ENCODE peak calls at places on chromosomes 2 and 18, in seven cellular contexts. Z, R, Y, E, X, U and O are unnamed samples.

GRCh38 chr2:12702661-12703121 is 14.0 kb upstream of the TRIB2 start:
- DNase-seq in Z (peak), R (no peak), U (peak), Y (peak), X (peak), E (no peak), O (no peak)

GRCh38 chr2:145431181-145431951 is 911.4 kb upstream of the ZEB2 start:
- DNase-seq in Z (no peak), Y (no peak), U (no peak), R (no peak), X (no peak), E (no peak), O (no peak)

GRCh38 chr2:101873543-101873942 is 118.2 kb upstream of the IL1R2 start:
- DNase-seq in Y (no peak), X (no peak), Z (no peak), R (no peak), U (peak), E (no peak), O (peak)

GRCh38 chr2:175815537-175815936 is 186.5 kb downstream of the LNPK start:
- DNase-seq in X (no peak), R (no peak), U (no peak), E (no peak), Y (peak), Z (peak), O (no peak)

GRCh38 chr18:60549338-60549960 is 176.9 kb upstream of the MC4R start:
- DNase-seq in Z (peak), R (peak), X (peak), Y (peak), U (peak), E (no peak), O (peak)

GRCh38 chr2:189442468-189442867 is 1.2 kb downstream of the WDR75 start:
- DNase-seq in X (no peak), E (no peak), Y (no peak), U (no peak), Z (no peak), R (no peak), O (no peak)

GRCh38 chr2:65427536-65427935 is 4.9 kb downstream of the SPRED2 start:
- DNase-seq in Z (no peak), Y (no peak), E (no peak), U (no peak), R (no peak), X (no peak), O (no peak)

GRCh38 chr2:105744909-105745853 is at the start of gene NCK2:
- DNase-seq in E (no peak), R (peak), X (no peak), Z (no peak), Y (no peak), U (peak), O (peak)

GRCh38 chr2:108970369-108970768 is 18.7 kb downstream of the EDAR start:
- DNase-seq in U (no peak), X (no peak), E (no peak), R (no peak), Y (no peak), Z (no peak), O (no peak)

GRCh38 chr2:236211281-236211680 is 43.1 kb upstream of the GBX2 start:
- DNase-seq in Y (no peak), X (no peak), U (no peak), Z (no peak), E (no peak), R (no peak), O (no peak)

GRCh38 chr18:48121752-48122151 is 191.3 kb upstream of the SMAD2 start:
- DNase-seq in X (no peak), Y (no peak), R (no peak), E (no peak), Z (no peak), U (peak), O (peak)

GRCh38 chr2:172119089-172119488 is 16.4 kb upstream of the DLX2 start:
- DNase-seq in Y (no peak), Z (no peak), R (no peak), X (no peak), U (no peak), E (no peak), O (no peak)

GRCh38 chr2:135299656-135300244 is 231.3 kb downstream of the ZRANB3 start:
- DNase-seq in R (no peak), X (no peak), Z (peak), Y (no peak), U (no peak), E (no peak), O (no peak)

GRCh38 chr2:241177526-241177925 is 11.0 kb upstream of the ANO7 start:
- DNase-seq in Y (no peak), R (no peak), E (no peak), X (no peak), U (no peak), Z (no peak), O (no peak)

GRCh38 chr2:47402555-47402804 is 476 bp upstream of the MSH2 start:
- DNase-seq in Z (no peak), U (no peak), R (no peak), E (no peak), X (peak), Y (no peak), O (no peak)

GRCh38 chr2:219404954-219405353 is 13.2 kb upstream of the DES start:
- DNase-seq in E (no peak), X (no peak), U (no peak), Y (no peak), Z (no peak), R (no peak), O (no peak)

GRCh38 chr2:42545714-42546390 is 22.6 kb upstream of the MTA3 start:
- DNase-seq in X (no peak), Z (no peak), Y (no peak), R (no peak), E (no peak), U (no peak), O (no peak)

GRCh38 chr2:227862227-227862740 is 9.1 kb upstream of the DAW1 start:
- DNase-seq in R (no peak), X (no peak), Y (no peak), E (no peak), U (peak), Z (no peak), O (no peak)

GRCh38 chr2:144448389-144449027 is 71.4 kb downstream of the ZEB2 start:
- DNase-seq in E (no peak), U (no peak), X (no peak), Z (no peak), R (no peak), Y (no peak), O (no peak)

GRCh38 chr2:203809084-203809521 is 58.5 kb upstream of the CTLA4 start:
- DNase-seq in E (no peak), X (no peak), R (no peak), Z (no peak), U (no peak), Y (peak), O (no peak)

GRCh38 chr2:131408778-131409177 is 44.8 kb upstream of the RAB6D start:
- DNase-seq in X (no peak), R (no peak), U (no peak), Z (no peak), Y (no peak), E (no peak), O (no peak)

GRCh38 chr2:119449526-119449925 is 17.9 kb downstream of the TMEM37 start:
- DNase-seq in E (no peak), Z (no peak), U (no peak), Y (no peak), X (no peak), R (no peak), O (no peak)

GRCh38 chr18:22493940-22494339 is 76.2 kb upstream of the CTAGE1 start:
- DNase-seq in R (no peak), U (no peak), Y (no peak), X (peak), Z (no peak), E (no peak), O (no peak)

GRCh38 chr2:36123995-36124394 is 231.6 kb upstream of the CRIM1 start:
- DNase-seq in Z (no peak), Y (no peak), R (no peak), X (no peak), E (no peak), U (no peak), O (no peak)

GRCh38 chr18:13191779-13192178 is 26.8 kb upstream of the LDLRAD4 start:
- DNase-seq in U (no peak), Y (no peak), E (no peak), X (no peak), Z (no peak), R (no peak), O (no peak)

GRCh38 chr2:164570475-164570874 is 50.8 kb downstream of the GRB14 start:
- DNase-seq in Y (no peak), E (no peak), R (no peak), X (no peak), U (no peak), Z (no peak), O (no peak)

GRCh38 chr2:46229134-46230063 is 67.8 kb upstream of the EPAS1 start:
- DNase-seq in Y (no peak), U (no peak), X (no peak), R (no peak), E (no peak), Z (peak), O (no peak)

GRCh38 chr2:157182834-157183396 is 74.6 kb upstream of the GALNT5 start:
- DNase-seq in Y (peak), E (no peak), U (no peak), R (no peak), X (peak), Z (peak), O (no peak)